ENCODE peak calls at places on chromosomes 3 and 15, in nine cellular contexts. I, K, Z, P, X, L, V, S and C are unnamed samples.

GRCh38 chr3:186930143-186930638 is at the start of gene ST6GAL1:
- DNase-seq in I (no peak), K (peak), Z (peak), P (peak), X (peak), L (peak), V (peak), S (peak), C (peak)

GRCh38 chr3:136752046-136752326 is 192 bp downstream of the STAG1 start:
- DNase-seq in I (no peak), K (no peak), Z (no peak), P (no peak), X (peak), L (no peak), V (no peak), S (no peak), C (no peak)

GRCh38 chr3:43074901-43075689 is 30.8 kb downstream of the POMGNT2 start:
- DNase-seq in I (no peak), K (no peak), Z (no peak), P (no peak), X (no peak), L (no peak), V (no peak), S (no peak), C (no peak)

GRCh38 chr3:193869221-193870201 is 266.4 kb upstream of the HES1 start:
- DNase-seq in I (peak), K (no peak), Z (no peak), P (peak), X (no peak), L (no peak), V (peak), S (peak), C (peak)

GRCh38 chr15:52183562-52184173 is 7.5 kb downstream of the GNB5 start:
- DNase-seq in I (peak), K (peak), Z (no peak), P (no peak), X (no peak), L (no peak), V (peak), S (peak), C (peak)

GRCh38 chr3:46261926-46262594 is 19.8 kb downstream of the CCR3 start:
- DNase-seq in I (no peak), K (no peak), Z (no peak), P (no peak), X (no peak), L (no peak), V (no peak), S (peak), C (no peak)

GRCh38 chr3:193974147-193974546 is 161.8 kb upstream of the HES1 start:
- DNase-seq in I (peak), K (no peak), Z (no peak), P (no peak), X (no peak), L (no peak), V (no peak), S (peak), C (no peak)

GRCh38 chr3:129593595-129594339 is 12.7 kb downstream of the PLXND1 start:
- DNase-seq in I (no peak), K (peak), Z (peak), P (no peak), X (peak), L (no peak), V (no peak), S (no peak), C (no peak)

GRCh38 chr3:45915518-45916231 is 27.6 kb upstream of the CXCR6 start:
- DNase-seq in I (peak), K (no peak), Z (no peak), P (no peak), X (no peak), L (peak), V (peak), S (peak), C (peak)

GRCh38 chr3:54133196-54133595 is 10.8 kb downstream of the CACNA2D3 start:
- DNase-seq in I (no peak), K (no peak), Z (no peak), P (no peak), X (no peak), L (no peak), V (no peak), S (no peak), C (no peak)

GRCh38 chr3:183427206-183428139 is 946 bp downstream of the MCF2L2 start:
- DNase-seq in I (no peak), K (peak), Z (no peak), P (no peak), X (peak), L (no peak), V (no peak), S (no peak), C (no peak)

GRCh38 chr3:126370055-126370454 is 12.8 kb upstream of the KLF15 start:
- DNase-seq in I (no peak), K (no peak), Z (no peak), P (no peak), X (no peak), L (no peak), V (no peak), S (no peak), C (no peak)